ENCODE peak calls at places on chromosome 14, in six cellular contexts. S is NCI-H2081, J is naive B cell, R is putamen, Y is HEK293T, O is mucosa of gallbladder. H is an unnamed sample.

GRCh38 chr14:61894452-61895077 is 132.3 kb downstream of the SNAPC1 start:
- DNase-seq in J (peak), O (peak), S (peak), R (peak), Y (peak), H (peak)

GRCh38 chr14:76687611-76688372 is 73.5 kb upstream of the VASH1 start:
- DNase-seq in S (peak), R (no peak), Y (no peak), O (peak), J (no peak), H (peak)

GRCh38 chr14:102849522-102850379 is 72.5 kb downstream of the TRAF3 start:
- DNase-seq in J (no peak), S (peak), R (no peak), Y (no peak), O (no peak), H (peak)

GRCh38 chr14:102630405-102630804 is 38.0 kb downstream of the RCOR1 start:
- DNase-seq in R (no peak), O (no peak), J (no peak), Y (no peak), S (no peak), H (no peak)

GRCh38 chr14:87443787-87444186 is 549.2 kb downstream of the GALC start:
- DNase-seq in O (no peak), Y (no peak), J (no peak), R (no peak), S (no peak), H (no peak)

GRCh38 chr14:38143651-38144505 is 63.8 kb upstream of the SSTR1 start:
- DNase-seq in S (peak), R (no peak), O (no peak), Y (no peak), J (no peak), H (no peak)

GRCh38 chr14:87111741-87112140 is 881.2 kb downstream of the GALC start:
- DNase-seq in Y (no peak), R (no peak), J (no peak), O (no peak), S (peak), H (no peak)

GRCh38 chr14:44962573-44963528 is 861 bp downstream of the TOGARAM1 start:
- DNase-seq in Y (no peak), S (peak), O (peak), R (peak), J (no peak), H (peak)

GRCh38 chr14:64708148-64709004 is 4.2 kb downstream of the PLEKHG3 start:
- DNase-seq in O (no peak), J (peak), Y (no peak), R (no peak), S (no peak), H (peak)

GRCh38 chr14:74257078-74257987 is 18.1 kb downstream of the VSX2 start:
- DNase-seq in R (peak), O (peak), Y (peak), S (peak), J (peak), H (peak)

GRCh38 chr14:71536015-71536535 is 396.2 kb upstream of the RGS6 start:
- DNase-seq in R (no peak), O (no peak), Y (no peak), S (no peak), J (no peak), H (no peak)